ENCODE peak calls at places on chromosome 11, in eight cellular contexts. One of them, this sample, is unnamed.

GRCh38 chr11:122104381-122104780 is 11.6 kb downstream of the BLID start:
- DNase-seq in stimulated activated CD4-positive, alpha-beta T cell treated with anti-CD3 and anti-CD28 coated beads, Interleukin-1b, Interleukin-23, amount 100 ng/mL, for 1 hour: no peak
- DNase-seq in SK-N-DZ: no peak
- DNase-seq in C1 segment of cervical spinal cord: no peak
- DNase-seq in cardiac fibroblast: no peak
- DNase-seq in hypothalamus: no peak
- DNase-seq in activated naive CD4-positive, alpha-beta T cell: no peak
- DNase-seq in germinal center: no peak
- DNase-seq in this sample: no peak

GRCh38 chr11:57255618-57256017 is 18.6 kb upstream of the APLNR start:
- DNase-seq in stimulated activated CD4-positive, alpha-beta T cell treated with anti-CD3 and anti-CD28 coated beads, Interleukin-1b, Interleukin-23, amount 100 ng/mL, for 1 hour: no peak
- DNase-seq in SK-N-DZ: no peak
- DNase-seq in C1 segment of cervical spinal cord: no peak
- DNase-seq in cardiac fibroblast: no peak
- DNase-seq in hypothalamus: no peak
- DNase-seq in activated naive CD4-positive, alpha-beta T cell: no peak
- DNase-seq in germinal center: no peak
- DNase-seq in this sample: no peak

GRCh38 chr11:2768471-2769408 is 68.9 kb upstream of the KCNQ1OT1 start:
- DNase-seq in stimulated activated CD4-positive, alpha-beta T cell treated with anti-CD3 and anti-CD28 coated beads, Interleukin-1b, Interleukin-23, amount 100 ng/mL, for 1 hour: no peak
- DNase-seq in SK-N-DZ: no peak
- DNase-seq in C1 segment of cervical spinal cord: no peak
- DNase-seq in cardiac fibroblast: peak; percentile 30
- DNase-seq in hypothalamus: no peak
- DNase-seq in activated naive CD4-positive, alpha-beta T cell: no peak
- DNase-seq in germinal center: no peak
- DNase-seq in this sample: no peak

GRCh38 chr11:96303067-96303466 is 39.9 kb downstream of the MAML2 start:
- DNase-seq in stimulated activated CD4-positive, alpha-beta T cell treated with anti-CD3 and anti-CD28 coated beads, Interleukin-1b, Interleukin-23, amount 100 ng/mL, for 1 hour: no peak
- DNase-seq in SK-N-DZ: no peak
- DNase-seq in C1 segment of cervical spinal cord: no peak
- DNase-seq in cardiac fibroblast: peak; percentile 83
- DNase-seq in hypothalamus: no peak
- DNase-seq in activated naive CD4-positive, alpha-beta T cell: no peak
- DNase-seq in germinal center: no peak
- DNase-seq in this sample: no peak

GRCh38 chr11:29008481-29008880 is 900.3 kb downstream of the METTL15 start:
- DNase-seq in stimulated activated CD4-positive, alpha-beta T cell treated with anti-CD3 and anti-CD28 coated beads, Interleukin-1b, Interleukin-23, amount 100 ng/mL, for 1 hour: no peak
- DNase-seq in SK-N-DZ: no peak
- DNase-seq in C1 segment of cervical spinal cord: no peak
- DNase-seq in cardiac fibroblast: no peak
- DNase-seq in hypothalamus: no peak
- DNase-seq in activated naive CD4-positive, alpha-beta T cell: no peak
- DNase-seq in germinal center: no peak
- DNase-seq in this sample: no peak

GRCh38 chr11:119426142-119426541 is 3.2 kb upstream of the THY1 start:
- DNase-seq in stimulated activated CD4-positive, alpha-beta T cell treated with anti-CD3 and anti-CD28 coated beads, Interleukin-1b, Interleukin-23, amount 100 ng/mL, for 1 hour: no peak
- DNase-seq in SK-N-DZ: no peak
- DNase-seq in C1 segment of cervical spinal cord: no peak
- DNase-seq in cardiac fibroblast: no peak
- DNase-seq in hypothalamus: no peak
- DNase-seq in activated naive CD4-positive, alpha-beta T cell: no peak
- DNase-seq in germinal center: no peak
- DNase-seq in this sample: no peak

GRCh38 chr11:10494636-10495463 is 39.8 kb downstream of the AMPD3 start:
- DNase-seq in stimulated activated CD4-positive, alpha-beta T cell treated with anti-CD3 and anti-CD28 coated beads, Interleukin-1b, Interleukin-23, amount 100 ng/mL, for 1 hour: no peak
- DNase-seq in SK-N-DZ: no peak
- DNase-seq in C1 segment of cervical spinal cord: no peak
- DNase-seq in cardiac fibroblast: no peak
- DNase-seq in hypothalamus: no peak
- DNase-seq in activated naive CD4-positive, alpha-beta T cell: no peak
- DNase-seq in germinal center: no peak
- DNase-seq in this sample: no peak

GRCh38 chr11:85096939-85097338 is 530.2 kb downstream of the DLG2 start:
- DNase-seq in stimulated activated CD4-positive, alpha-beta T cell treated with anti-CD3 and anti-CD28 coated beads, Interleukin-1b, Interleukin-23, amount 100 ng/mL, for 1 hour: no peak
- DNase-seq in SK-N-DZ: no peak
- DNase-seq in C1 segment of cervical spinal cord: no peak
- DNase-seq in cardiac fibroblast: no peak
- DNase-seq in hypothalamus: no peak
- DNase-seq in activated naive CD4-positive, alpha-beta T cell: no peak
- DNase-seq in germinal center: no peak
- DNase-seq in this sample: no peak

GRCh38 chr11:69444381-69445130 is 36.9 kb upstream of the LINC01488 start:
- DNase-seq in stimulated activated CD4-positive, alpha-beta T cell treated with anti-CD3 and anti-CD28 coated beads, Interleukin-1b, Interleukin-23, amount 100 ng/mL, for 1 hour: no peak
- DNase-seq in SK-N-DZ: no peak
- DNase-seq in C1 segment of cervical spinal cord: peak; percentile 38
- DNase-seq in cardiac fibroblast: peak; percentile 95
- DNase-seq in hypothalamus: no peak
- DNase-seq in activated naive CD4-positive, alpha-beta T cell: no peak
- DNase-seq in germinal center: no peak
- DNase-seq in this sample: peak; percentile 79

GRCh38 chr11:47991266-47991830 is 11.0 kb downstream of the PTPRJ start:
- DNase-seq in stimulated activated CD4-positive, alpha-beta T cell treated with anti-CD3 and anti-CD28 coated beads, Interleukin-1b, Interleukin-23, amount 100 ng/mL, for 1 hour: no peak
- DNase-seq in SK-N-DZ: no peak
- DNase-seq in C1 segment of cervical spinal cord: no peak
- DNase-seq in cardiac fibroblast: no peak
- DNase-seq in hypothalamus: no peak
- DNase-seq in activated naive CD4-positive, alpha-beta T cell: no peak
- DNase-seq in germinal center: no peak
- DNase-seq in this sample: no peak

GRCh38 chr11:77407613-77408012 is 66.3 kb downstream of the PAK1 start:
- DNase-seq in stimulated activated CD4-positive, alpha-beta T cell treated with anti-CD3 and anti-CD28 coated beads, Interleukin-1b, Interleukin-23, amount 100 ng/mL, for 1 hour: no peak
- DNase-seq in SK-N-DZ: peak; percentile 73
- DNase-seq in C1 segment of cervical spinal cord: no peak
- DNase-seq in cardiac fibroblast: peak; percentile 78
- DNase-seq in hypothalamus: no peak
- DNase-seq in activated naive CD4-positive, alpha-beta T cell: no peak
- DNase-seq in germinal center: no peak
- DNase-seq in this sample: no peak

GRCh38 chr11:134639586-134640330 is 227.7 kb upstream of the B3GAT1 start:
- DNase-seq in stimulated activated CD4-positive, alpha-beta T cell treated with anti-CD3 and anti-CD28 coated beads, Interleukin-1b, Interleukin-23, amount 100 ng/mL, for 1 hour: no peak
- DNase-seq in SK-N-DZ: no peak
- DNase-seq in C1 segment of cervical spinal cord: no peak
- DNase-seq in cardiac fibroblast: no peak
- DNase-seq in hypothalamus: no peak
- DNase-seq in activated naive CD4-positive, alpha-beta T cell: no peak
- DNase-seq in germinal center: no peak
- DNase-seq in this sample: no peak

GRCh38 chr11:96001037-96001436 is 77.1 kb upstream of the MTMR2 start:
- DNase-seq in stimulated activated CD4-positive, alpha-beta T cell treated with anti-CD3 and anti-CD28 coated beads, Interleukin-1b, Interleukin-23, amount 100 ng/mL, for 1 hour: no peak
- DNase-seq in SK-N-DZ: no peak
- DNase-seq in C1 segment of cervical spinal cord: no peak
- DNase-seq in cardiac fibroblast: peak; percentile 96
- DNase-seq in hypothalamus: no peak
- DNase-seq in activated naive CD4-positive, alpha-beta T cell: no peak
- DNase-seq in germinal center: no peak
- DNase-seq in this sample: peak; percentile 61

GRCh38 chr11:118098996-118099837 is 12.5 kb upstream of the SMIM35 start:
- DNase-seq in stimulated activated CD4-positive, alpha-beta T cell treated with anti-CD3 and anti-CD28 coated beads, Interleukin-1b, Interleukin-23, amount 100 ng/mL, for 1 hour: no peak
- DNase-seq in SK-N-DZ: no peak
- DNase-seq in C1 segment of cervical spinal cord: no peak
- DNase-seq in cardiac fibroblast: no peak
- DNase-seq in hypothalamus: no peak
- DNase-seq in activated naive CD4-positive, alpha-beta T cell: no peak
- DNase-seq in germinal center: no peak
- DNase-seq in this sample: no peak

GRCh38 chr11:71999813-72000590 is 1.3 kb downstream of the IL18BP start:
- DNase-seq in stimulated activated CD4-positive, alpha-beta T cell treated with anti-CD3 and anti-CD28 coated beads, Interleukin-1b, Interleukin-23, amount 100 ng/mL, for 1 hour: no peak
- DNase-seq in SK-N-DZ: no peak
- DNase-seq in C1 segment of cervical spinal cord: no peak
- DNase-seq in cardiac fibroblast: no peak
- DNase-seq in hypothalamus: no peak
- DNase-seq in activated naive CD4-positive, alpha-beta T cell: no peak
- DNase-seq in germinal center: no peak
- DNase-seq in this sample: no peak

GRCh38 chr11:65041206-65042035 is at the start of gene SAC3D1:
- DNase-seq in stimulated activated CD4-positive, alpha-beta T cell treated with anti-CD3 and anti-CD28 coated beads, Interleukin-1b, Interleukin-23, amount 100 ng/mL, for 1 hour: peak; percentile 10
- DNase-seq in SK-N-DZ: no peak
- DNase-seq in C1 segment of cervical spinal cord: no peak
- DNase-seq in cardiac fibroblast: no peak
- DNase-seq in hypothalamus: no peak
- DNase-seq in activated naive CD4-positive, alpha-beta T cell: no peak
- DNase-seq in germinal center: peak; percentile 25
- DNase-seq in this sample: no peak

GRCh38 chr11:94650756-94651155 is 83.6 kb downstream of the PIWIL4 start:
- DNase-seq in stimulated activated CD4-positive, alpha-beta T cell treated with anti-CD3 and anti-CD28 coated beads, Interleukin-1b, Interleukin-23, amount 100 ng/mL, for 1 hour: no peak
- DNase-seq in SK-N-DZ: no peak
- DNase-seq in C1 segment of cervical spinal cord: no peak
- DNase-seq in cardiac fibroblast: peak; percentile 87
- DNase-seq in hypothalamus: no peak
- DNase-seq in activated naive CD4-positive, alpha-beta T cell: no peak
- DNase-seq in germinal center: no peak
- DNase-seq in this sample: peak; percentile 62

GRCh38 chr11:79980916-79981315 is 540.1 kb upstream of the TENM4 start:
- DNase-seq in stimulated activated CD4-positive, alpha-beta T cell treated with anti-CD3 and anti-CD28 coated beads, Interleukin-1b, Interleukin-23, amount 100 ng/mL, for 1 hour: no peak
- DNase-seq in SK-N-DZ: no peak
- DNase-seq in C1 segment of cervical spinal cord: no peak
- DNase-seq in cardiac fibroblast: no peak
- DNase-seq in hypothalamus: no peak
- DNase-seq in activated naive CD4-positive, alpha-beta T cell: no peak
- DNase-seq in germinal center: no peak
- DNase-seq in this sample: no peak

GRCh38 chr11:133810766-133811165 is 34.5 kb downstream of the SPATA19 start:
- DNase-seq in stimulated activated CD4-positive, alpha-beta T cell treated with anti-CD3 and anti-CD28 coated beads, Interleukin-1b, Interleukin-23, amount 100 ng/mL, for 1 hour: no peak
- DNase-seq in SK-N-DZ: no peak
- DNase-seq in C1 segment of cervical spinal cord: no peak
- DNase-seq in cardiac fibroblast: no peak
- DNase-seq in hypothalamus: no peak
- DNase-seq in activated naive CD4-positive, alpha-beta T cell: no peak
- DNase-seq in germinal center: no peak
- DNase-seq in this sample: no peak

GRCh38 chr11:46669606-46670243 is 30.7 kb downstream of the ARHGAP1 start:
- DNase-seq in stimulated activated CD4-positive, alpha-beta T cell treated with anti-CD3 and anti-CD28 coated beads, Interleukin-1b, Interleukin-23, amount 100 ng/mL, for 1 hour: no peak
- DNase-seq in SK-N-DZ: no peak
- DNase-seq in C1 segment of cervical spinal cord: no peak
- DNase-seq in cardiac fibroblast: no peak
- DNase-seq in hypothalamus: no peak
- DNase-seq in activated naive CD4-positive, alpha-beta T cell: no peak
- DNase-seq in germinal center: no peak
- DNase-seq in this sample: no peak

GRCh38 chr11:93718057-93718563 is 23.2 kb downstream of the TAF1D start:
- DNase-seq in stimulated activated CD4-positive, alpha-beta T cell treated with anti-CD3 and anti-CD28 coated beads, Interleukin-1b, Interleukin-23, amount 100 ng/mL, for 1 hour: no peak
- DNase-seq in SK-N-DZ: no peak
- DNase-seq in C1 segment of cervical spinal cord: no peak
- DNase-seq in cardiac fibroblast: no peak
- DNase-seq in hypothalamus: no peak
- DNase-seq in activated naive CD4-positive, alpha-beta T cell: no peak
- DNase-seq in germinal center: peak; percentile 78
- DNase-seq in this sample: no peak

GRCh38 chr11:128579790-128580504 is 7.4 kb downstream of the ETS1 start:
- DNase-seq in stimulated activated CD4-positive, alpha-beta T cell treated with anti-CD3 and anti-CD28 coated beads, Interleukin-1b, Interleukin-23, amount 100 ng/mL, for 1 hour: no peak
- DNase-seq in SK-N-DZ: no peak
- DNase-seq in C1 segment of cervical spinal cord: no peak
- DNase-seq in cardiac fibroblast: no peak
- DNase-seq in hypothalamus: no peak
- DNase-seq in activated naive CD4-positive, alpha-beta T cell: no peak
- DNase-seq in germinal center: no peak
- DNase-seq in this sample: no peak

GRCh38 chr11:92340839-92341238 is 116.2 kb downstream of the FAT3 start:
- DNase-seq in stimulated activated CD4-positive, alpha-beta T cell treated with anti-CD3 and anti-CD28 coated beads, Interleukin-1b, Interleukin-23, amount 100 ng/mL, for 1 hour: no peak
- DNase-seq in SK-N-DZ: peak; percentile 33
- DNase-seq in C1 segment of cervical spinal cord: no peak
- DNase-seq in cardiac fibroblast: peak; percentile 2
- DNase-seq in hypothalamus: no peak
- DNase-seq in activated naive CD4-positive, alpha-beta T cell: no peak
- DNase-seq in germinal center: no peak
- DNase-seq in this sample: no peak

GRCh38 chr11:36777302-36777701 is 179.3 kb upstream of the RAG2 start:
- DNase-seq in stimulated activated CD4-positive, alpha-beta T cell treated with anti-CD3 and anti-CD28 coated beads, Interleukin-1b, Interleukin-23, amount 100 ng/mL, for 1 hour: no peak
- DNase-seq in SK-N-DZ: peak; percentile 42
- DNase-seq in C1 segment of cervical spinal cord: no peak
- DNase-seq in cardiac fibroblast: no peak
- DNase-seq in hypothalamus: no peak
- DNase-seq in activated naive CD4-positive, alpha-beta T cell: no peak
- DNase-seq in germinal center: no peak
- DNase-seq in this sample: no peak

GRCh38 chr11:119910056-119910455 is 181.1 kb upstream of the NECTIN1 start:
- DNase-seq in stimulated activated CD4-positive, alpha-beta T cell treated with anti-CD3 and anti-CD28 coated beads, Interleukin-1b, Interleukin-23, amount 100 ng/mL, for 1 hour: no peak
- DNase-seq in SK-N-DZ: no peak
- DNase-seq in C1 segment of cervical spinal cord: peak; percentile 21
- DNase-seq in cardiac fibroblast: no peak
- DNase-seq in hypothalamus: no peak
- DNase-seq in activated naive CD4-positive, alpha-beta T cell: no peak
- DNase-seq in germinal center: no peak
- DNase-seq in this sample: no peak

GRCh38 chr11:67409781-67410368 is 5.6 kb upstream of the CARNS1 start:
- DNase-seq in stimulated activated CD4-positive, alpha-beta T cell treated with anti-CD3 and anti-CD28 coated beads, Interleukin-1b, Interleukin-23, amount 100 ng/mL, for 1 hour: no peak
- DNase-seq in SK-N-DZ: no peak
- DNase-seq in C1 segment of cervical spinal cord: peak; percentile 48
- DNase-seq in cardiac fibroblast: no peak
- DNase-seq in hypothalamus: peak; percentile 59
- DNase-seq in activated naive CD4-positive, alpha-beta T cell: no peak
- DNase-seq in germinal center: peak; percentile 25
- DNase-seq in this sample: no peak

GRCh38 chr11:36051235-36052072 is 107.6 kb downstream of the LDLRAD3 start:
- DNase-seq in stimulated activated CD4-positive, alpha-beta T cell treated with anti-CD3 and anti-CD28 coated beads, Interleukin-1b, Interleukin-23, amount 100 ng/mL, for 1 hour: no peak
- DNase-seq in SK-N-DZ: no peak
- DNase-seq in C1 segment of cervical spinal cord: no peak
- DNase-seq in cardiac fibroblast: no peak
- DNase-seq in hypothalamus: no peak
- DNase-seq in activated naive CD4-positive, alpha-beta T cell: no peak
- DNase-seq in germinal center: no peak
- DNase-seq in this sample: no peak

GRCh38 chr11:2459016-2459725 is 14.4 kb downstream of the KCNQ1 start:
- DNase-seq in stimulated activated CD4-positive, alpha-beta T cell treated with anti-CD3 and anti-CD28 coated beads, Interleukin-1b, Interleukin-23, amount 100 ng/mL, for 1 hour: no peak
- DNase-seq in SK-N-DZ: no peak
- DNase-seq in C1 segment of cervical spinal cord: no peak
- DNase-seq in cardiac fibroblast: no peak
- DNase-seq in hypothalamus: no peak
- DNase-seq in activated naive CD4-positive, alpha-beta T cell: no peak
- DNase-seq in germinal center: no peak
- DNase-seq in this sample: no peak

GRCh38 chr11:64561984-64562722 is 28.9 kb upstream of the SLC22A12 start:
- DNase-seq in stimulated activated CD4-positive, alpha-beta T cell treated with anti-CD3 and anti-CD28 coated beads, Interleukin-1b, Interleukin-23, amount 100 ng/mL, for 1 hour: no peak
- DNase-seq in SK-N-DZ: no peak
- DNase-seq in C1 segment of cervical spinal cord: no peak
- DNase-seq in cardiac fibroblast: no peak
- DNase-seq in hypothalamus: no peak
- DNase-seq in activated naive CD4-positive, alpha-beta T cell: no peak
- DNase-seq in germinal center: no peak
- DNase-seq in this sample: no peak

GRCh38 chr11:121829159-121829643 is 286.8 kb downstream of the BLID start:
- DNase-seq in stimulated activated CD4-positive, alpha-beta T cell treated with anti-CD3 and anti-CD28 coated beads, Interleukin-1b, Interleukin-23, amount 100 ng/mL, for 1 hour: no peak
- DNase-seq in SK-N-DZ: no peak
- DNase-seq in C1 segment of cervical spinal cord: no peak
- DNase-seq in cardiac fibroblast: peak; percentile 96
- DNase-seq in hypothalamus: no peak
- DNase-seq in activated naive CD4-positive, alpha-beta T cell: no peak
- DNase-seq in germinal center: no peak
- DNase-seq in this sample: no peak

GRCh38 chr11:101401245-101401644 is 182.6 kb downstream of the TRPC6 start:
- DNase-seq in stimulated activated CD4-positive, alpha-beta T cell treated with anti-CD3 and anti-CD28 coated beads, Interleukin-1b, Interleukin-23, amount 100 ng/mL, for 1 hour: no peak
- DNase-seq in SK-N-DZ: no peak
- DNase-seq in C1 segment of cervical spinal cord: no peak
- DNase-seq in cardiac fibroblast: peak; percentile 12
- DNase-seq in hypothalamus: no peak
- DNase-seq in activated naive CD4-positive, alpha-beta T cell: no peak
- DNase-seq in germinal center: no peak
- DNase-seq in this sample: no peak

GRCh38 chr11:36292311-36292722 is 3.1 kb upstream of the COMMD9 start:
- DNase-seq in stimulated activated CD4-positive, alpha-beta T cell treated with anti-CD3 and anti-CD28 coated beads, Interleukin-1b, Interleukin-23, amount 100 ng/mL, for 1 hour: no peak
- DNase-seq in SK-N-DZ: peak; percentile 17
- DNase-seq in C1 segment of cervical spinal cord: no peak
- DNase-seq in cardiac fibroblast: peak; percentile 63
- DNase-seq in hypothalamus: no peak
- DNase-seq in activated naive CD4-positive, alpha-beta T cell: no peak
- DNase-seq in germinal center: peak; percentile 73
- DNase-seq in this sample: no peak

GRCh38 chr11:96230686-96231085 is 112.3 kb downstream of the MAML2 start:
- DNase-seq in stimulated activated CD4-positive, alpha-beta T cell treated with anti-CD3 and anti-CD28 coated beads, Interleukin-1b, Interleukin-23, amount 100 ng/mL, for 1 hour: no peak
- DNase-seq in SK-N-DZ: no peak
- DNase-seq in C1 segment of cervical spinal cord: no peak
- DNase-seq in cardiac fibroblast: no peak
- DNase-seq in hypothalamus: no peak
- DNase-seq in activated naive CD4-positive, alpha-beta T cell: no peak
- DNase-seq in germinal center: no peak
- DNase-seq in this sample: no peak

GRCh38 chr11:75338516-75339218 is 12.8 kb downstream of the ARRB1 start:
- DNase-seq in stimulated activated CD4-positive, alpha-beta T cell treated with anti-CD3 and anti-CD28 coated beads, Interleukin-1b, Interleukin-23, amount 100 ng/mL, for 1 hour: no peak
- DNase-seq in SK-N-DZ: no peak
- DNase-seq in C1 segment of cervical spinal cord: no peak
- DNase-seq in cardiac fibroblast: no peak
- DNase-seq in hypothalamus: no peak
- DNase-seq in activated naive CD4-positive, alpha-beta T cell: no peak
- DNase-seq in germinal center: no peak
- DNase-seq in this sample: no peak